ENCODE peak calls at places on chromosome 21, in seven cellular contexts. N is myocyte, Y is DMS153, I is HT1080, U is H54, F is AG08395, C is NCI-H2029. J is an unnamed sample.

GRCh38 chr21:28099296-28099695 is 893.4 kb downstream of the LTN1 start:
- DNase-seq in N (peak; percentile 91), Y (no peak), I (no peak), U (no peak), F (peak; percentile 32), C (no peak), J (no peak)

GRCh38 chr21:26124421-26124833 is 46.1 kb downstream of the APP start:
- DNase-seq in N (peak; percentile 51), Y (peak; percentile 26), I (no peak), U (no peak), F (no peak), C (peak; percentile 25), J (no peak)

GRCh38 chr21:27047331-27048314 is 80.7 kb upstream of the ADAMTS5 start:
- DNase-seq in N (no peak), Y (no peak), I (peak; percentile 11), U (no peak), F (no peak), C (no peak), J (no peak)

GRCh38 chr21:24200052-24200451 is 1407.2 kb downstream of the MRPL39 start:
- DNase-seq in N (no peak), Y (no peak), I (no peak), U (no peak), F (no peak), C (no peak), J (no peak)

GRCh38 chr21:45592208-45592619 is 50.0 kb upstream of the SLC19A1 start:
- DNase-seq in N (no peak), Y (no peak), I (no peak), U (no peak), F (no peak), C (no peak), J (no peak)

GRCh38 chr21:45852886-45853400 is 128.6 kb upstream of the COL6A1 start:
- DNase-seq in N (no peak), Y (no peak), I (no peak), U (no peak), F (no peak), C (no peak), J (no peak)

GRCh38 chr21:14435423-14435822 is 52.5 kb upstream of the HSPA13 start:
- DNase-seq in N (no peak), Y (no peak), I (no peak), U (no peak), F (no peak), C (no peak), J (no peak)

GRCh38 chr21:41833138-41834115 is 45.7 kb downstream of the PRDM15 start:
- DNase-seq in N (no peak), Y (no peak), I (no peak), U (no peak), F (no peak), C (no peak), J (no peak)

GRCh38 chr21:25788677-25789076 is 53.9 kb downstream of the GABPA start:
- DNase-seq in N (no peak), Y (no peak), I (no peak), U (no peak), F (no peak), C (no peak), J (no peak)

GRCh38 chr21:31848339-31848985 is 24.4 kb upstream of the HUNK start:
- DNase-seq in N (peak; percentile 18), Y (no peak), I (no peak), U (no peak), F (no peak), C (no peak), J (no peak)

GRCh38 chr21:27112186-27112585 is 145.3 kb upstream of the ADAMTS5 start:
- DNase-seq in N (no peak), Y (no peak), I (peak; percentile 59), U (no peak), F (no peak), C (no peak), J (no peak)

GRCh38 chr21:39188521-39189139 is 5.4 kb upstream of the PSMG1 start:
- DNase-seq in N (no peak), Y (no peak), I (no peak), U (no peak), F (no peak), C (peak; percentile 24), J (no peak)

GRCh38 chr21:21297211-21297610 is 299.0 kb downstream of the NCAM2 start:
- DNase-seq in N (no peak), Y (no peak), I (no peak), U (no peak), F (no peak), C (no peak), J (no peak)

J was measured in epithelial cell of proximal tubule.